ENCODE peak calls at places on chromosomes 12 and 14, in seven cellular contexts. U, C, E, H, P, T and R are unnamed samples.

GRCh38 chr12:69284131-69284530 is 44.8 kb downstream of the CPSF6 start:
- DNase-seq in P (peak; percentile 34), U (peak; percentile 52), C (peak; percentile 70), H (peak; percentile 74), T (peak; percentile 40), E (no peak), R (no peak)

GRCh38 chr14:60092516-60092915 is 793 bp downstream of the PCNX4 start:
- DNase-seq in H (peak; percentile 38), C (peak; percentile 39), T (peak; percentile 8), U (no peak), E (no peak), P (no peak), R (peak; percentile 23)

GRCh38 chr12:122909442-122910288 is 13.7 kb upstream of the VPS37B start:
- DNase-seq in U (no peak), E (no peak), T (no peak), H (peak; percentile 69), P (no peak), C (no peak), R (no peak)

GRCh38 chr12:12817611-12818010 is 4.5 kb downstream of the DDX47 start:
- DNase-seq in H (no peak), C (no peak), P (no peak), U (no peak), E (no peak), T (no peak), R (no peak)

GRCh38 chr14:34593740-34594375 is 36.1 kb downstream of the SNX6 start:
- DNase-seq in P (no peak), E (no peak), C (no peak), U (no peak), T (no peak), H (no peak), R (no peak)

GRCh38 chr12:54017027-54017788 is 8.4 kb downstream of the HOXC8 start:
- DNase-seq in T (no peak), P (no peak), C (no peak), U (no peak), E (no peak), H (peak; percentile 71), R (no peak)

GRCh38 chr12:66594688-66595087 is 84.2 kb downstream of the GRIP1 start:
- DNase-seq in C (no peak), T (no peak), H (no peak), U (no peak), E (no peak), P (no peak), R (no peak)

GRCh38 chr14:104356738-104357688 is 218.6 kb downstream of the KIF26A start:
- DNase-seq in C (no peak), E (no peak), U (no peak), H (peak; percentile 31), T (no peak), P (no peak), R (no peak)

GRCh38 chr12:123363385-123363742 is 1.3 kb downstream of the SBNO1 start:
- DNase-seq in E (no peak), U (no peak), P (no peak), C (no peak), T (no peak), H (peak; percentile 31), R (no peak)

GRCh38 chr12:102061096-102061555 is 665 bp downstream of the WASHC3 start:
- DNase-seq in T (no peak), H (no peak), E (peak; percentile 71), C (peak; percentile 12), P (no peak), U (no peak), R (peak; percentile 32)

GRCh38 chr12:12327802-12328201 is 22.2 kb downstream of the MANSC1 start:
- DNase-seq in T (peak; percentile 43), H (peak; percentile 64), U (peak; percentile 62), C (peak; percentile 65), P (no peak), E (peak; percentile 25), R (peak; percentile 36)

GRCh38 chr12:101713059-101713682 is 15.7 kb downstream of the CHPT1 start:
- DNase-seq in H (no peak), T (no peak), P (no peak), U (no peak), C (peak; percentile 85), E (no peak), R (no peak)

GRCh38 chr12:7935773-7936581 is at the start of gene SLC2A3:
- DNase-seq in H (peak; percentile 43), C (peak; percentile 84), U (no peak), T (peak; percentile 68), E (peak; percentile 65), P (peak; percentile 53), R (no peak)

GRCh38 chr14:80152166-80152565 is 59.1 kb downstream of the DIO2 start:
- DNase-seq in E (no peak), H (no peak), P (no peak), T (no peak), C (no peak), U (no peak), R (no peak)

GRCh38 chr12:122967151-122967550 is 888 bp upstream of the ABCB9 start:
- DNase-seq in T (no peak), P (no peak), H (no peak), C (no peak), E (no peak), U (no peak), R (no peak)

GRCh38 chr14:21771671-21772070 is 98.1 kb upstream of the OR4E1 start:
- DNase-seq in P (no peak), T (no peak), H (no peak), U (no peak), E (no peak), C (no peak), R (peak; percentile 64)

GRCh38 chr12:114032801-114033200 is 66.7 kb upstream of the RBM19 start:
- DNase-seq in T (no peak), E (no peak), C (no peak), H (no peak), U (no peak), P (no peak), R (no peak)

GRCh38 chr12:113204806-113205205 is 16.5 kb upstream of the TPCN1 start:
- DNase-seq in T (no peak), C (no peak), P (no peak), E (no peak), U (no peak), H (no peak), R (no peak)

GRCh38 chr14:97697772-97698171 is 900.6 kb downstream of the VRK1 start:
- DNase-seq in H (no peak), T (no peak), E (no peak), C (no peak), P (no peak), U (no peak), R (no peak)

GRCh38 chr14:99179506-99179905 is 92.5 kb downstream of the BCL11B start:
- DNase-seq in T (no peak), P (no peak), C (no peak), H (no peak), E (no peak), U (no peak), R (no peak)

DNA sequence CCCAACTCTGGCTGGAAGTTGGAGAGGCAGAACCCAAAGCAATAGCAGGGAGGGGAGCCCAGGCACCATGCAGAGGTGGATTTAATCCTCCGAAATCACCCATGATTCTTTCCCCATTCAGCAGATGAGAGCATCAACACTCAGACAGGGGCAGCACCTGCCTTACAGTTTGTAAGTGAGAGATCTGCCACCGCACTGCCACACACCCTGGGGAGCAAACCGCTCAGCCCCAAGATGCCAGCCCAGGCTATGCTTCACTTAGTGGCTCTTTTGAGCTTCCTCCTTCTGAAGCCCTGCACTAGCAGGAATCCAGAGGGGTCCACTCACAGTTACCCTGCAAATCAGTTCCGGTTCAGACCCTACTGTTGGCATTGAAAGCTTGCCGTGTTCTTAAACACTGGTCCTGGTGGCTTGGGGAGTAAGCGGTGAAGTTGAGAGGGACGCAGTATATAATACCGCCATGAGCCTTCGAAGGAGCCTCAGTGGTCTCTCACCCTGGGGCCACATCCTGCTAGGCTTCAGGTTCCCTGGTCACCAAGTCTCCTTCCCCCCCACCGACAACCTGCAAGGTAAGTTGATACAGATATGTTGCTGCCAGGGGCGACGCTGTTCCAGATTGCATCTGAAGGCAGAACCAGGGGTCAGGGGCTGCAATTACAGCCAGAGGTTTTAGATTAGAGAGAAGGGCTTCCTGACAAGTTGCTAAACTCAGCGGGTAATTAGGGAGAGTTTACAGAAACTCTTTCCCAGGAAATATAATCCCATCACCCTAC is 72.0 kb upstream of the CCND2 start:
- DNase-seq in P (no peak), E (no peak), T (no peak), C (no peak), U (no peak), H (no peak), R (no peak)
- TF ChIP-seq JUND in P (no peak), E (no peak), T (no peak), C (no peak), U (no peak), H (no peak), R (no peak)

GRCh38 chr12:4270670-4271432 is 2.7 kb upstream of the CCND2 start:
- DNase-seq in H (peak; percentile 38), U (no peak), E (no peak), T (no peak), P (no peak), C (no peak), R (no peak)
- TF ChIP-seq JUND in H (no peak), U (no peak), E (no peak), T (no peak), P (no peak), C (no peak), R (no peak)

GRCh38 chr12:76391461-76391860 is 43.2 kb upstream of the BBS10 start:
- DNase-seq in P (no peak), T (no peak), E (no peak), U (no peak), H (no peak), C (no peak), R (no peak)

GRCh38 chr12:76383988-76384387 is 35.8 kb upstream of the BBS10 start:
- DNase-seq in E (no peak), T (no peak), P (no peak), U (no peak), H (no peak), C (no peak), R (no peak)

GRCh38 chr12:76384560-76384959 is 36.3 kb upstream of the BBS10 start:
- DNase-seq in E (no peak), H (no peak), P (no peak), U (no peak), T (no peak), C (no peak), R (no peak)

GRCh38 chr12:76387614-76388013 is 39.4 kb upstream of the BBS10 start:
- DNase-seq in C (no peak), U (no peak), E (no peak), P (no peak), T (no peak), H (no peak), R (no peak)
- TF ChIP-seq JUND in C (no peak), U (no peak), E (no peak), P (no peak), T (no peak), H (no peak), R (no peak)

GRCh38 chr12:15861404-15861803 is 20.8 kb upstream of the STRAP start:
- DNase-seq in E (no peak), C (no peak), H (no peak), P (no peak), T (no peak), U (no peak), R (no peak)

GRCh38 chr12:15856097-15856982 is 25.8 kb upstream of the STRAP start:
- DNase-seq in P (no peak), C (peak; percentile 63), T (peak; percentile 7), U (peak; percentile 68), H (no peak), E (peak; percentile 40), R (peak; percentile 80)

GRCh38 chr12:15858348-15858747 is 23.8 kb upstream of the STRAP start:
- DNase-seq in U (no peak), C (no peak), H (no peak), E (no peak), T (no peak), P (no peak), R (no peak)

GRCh38 chr12:15855646-15856045 is 26.5 kb upstream of the STRAP start:
- DNase-seq in T (no peak), H (no peak), E (no peak), U (no peak), P (no peak), C (no peak), R (no peak)

GRCh38 chr12:15859136-15859535 is 23.1 kb upstream of the STRAP start:
- DNase-seq in E (no peak), C (no peak), H (no peak), U (no peak), P (no peak), T (no peak), R (no peak)
- TF ChIP-seq JUND in E (no peak), C (no peak), H (no peak), U (no peak), P (no peak), T (no peak), R (no peak)